ENCODE peak calls at places on chromosomes 2 and 18, in seven cellular contexts. F is cardiac fibroblast, O is iPS-NIHi11, W is endodermal cell, V is GM20000, Z is cardiac muscle cell, N is mesendoderm. E is an unnamed sample.

GRCh38 chr2:100392715-100393114 is 24.8 kb downstream of the CHST10 start:
- DNase-seq in O (no peak), F (no peak), N (no peak), V (no peak), Z (no peak), W (no peak), E (no peak)

GRCh38 chr2:238439093-238439849 is 12.5 kb downstream of the ASB1 start:
- DNase-seq in N (peak; percentile 28), F (peak; percentile 100), V (no peak), W (no peak), Z (peak; percentile 94), O (no peak), E (no peak)

GRCh38 chr2:26621469-26622199 is 19.5 kb downstream of the CIB4 start:
- DNase-seq in F (peak; percentile 31), O (no peak), W (no peak), Z (no peak), N (no peak), V (no peak), E (no peak)

GRCh38 chr18:61896767-61897166 is 4.0 kb upstream of the RNF152 start:
- DNase-seq in O (no peak), W (peak; percentile 52), Z (peak; percentile 64), N (peak; percentile 76), F (peak; percentile 76), V (no peak), E (no peak)

GRCh38 chr2:194090251-194090905 is 1566.6 kb upstream of the SLC39A10 start:
- DNase-seq in O (no peak), Z (no peak), N (no peak), F (no peak), V (no peak), W (no peak), E (no peak)

GRCh38 chr2:211331736-211332135 is 775.3 kb downstream of the CPS1 start:
- DNase-seq in N (peak; percentile 92), Z (no peak), O (peak; percentile 39), F (no peak), W (peak; percentile 63), V (no peak), E (no peak)

GRCh38 chr2:208315081-208315788 is 49.2 kb downstream of the PIKFYVE start:
- DNase-seq in V (peak; percentile 36), O (no peak), F (peak; percentile 72), Z (peak; percentile 38), N (no peak), W (no peak), E (no peak)

GRCh38 chr2:9697904-9698303 is 67.1 kb upstream of the YWHAQ start:
- DNase-seq in W (no peak), O (no peak), N (no peak), Z (no peak), F (no peak), V (no peak), E (no peak)

GRCh38 chr2:120313695-120314615 is 32.0 kb upstream of the INHBB start:
- DNase-seq in W (no peak), Z (no peak), O (no peak), N (no peak), F (no peak), V (no peak), E (no peak)